ENCODE peak calls at places on chromosomes 2 and 18, in six cellular contexts. One of them, this sample, is unnamed.

GRCh38 chr2:200593905-200594304 is 8.1 kb downstream of the AOX1 start:
- DNase-seq in effector memory CD8-positive, alpha-beta T cell: no peak
- DNase-seq in glomerular endothelial cell: no peak
- DNase-seq in CD4-positive, CD25-positive, alpha-beta regulatory T cell: no peak
- DNase-seq in GM12892: no peak
- DNase-seq in activated gamma-delta T cell treated with Interleukin-2 at 50 U/mL for 16 hours: no peak
- DNase-seq in this sample: no peak

GRCh38 chr18:50662775-50663383 is 103.0 kb downstream of the MAPK4 start:
- DNase-seq in effector memory CD8-positive, alpha-beta T cell: no peak
- DNase-seq in glomerular endothelial cell: no peak
- DNase-seq in CD4-positive, CD25-positive, alpha-beta regulatory T cell: no peak
- DNase-seq in GM12892: no peak
- DNase-seq in activated gamma-delta T cell treated with Interleukin-2 at 50 U/mL for 16 hours: no peak
- DNase-seq in this sample: no peak

GRCh38 chr2:203662963-203663362 is 43.5 kb upstream of the CD28 start:
- DNase-seq in effector memory CD8-positive, alpha-beta T cell: no peak
- DNase-seq in glomerular endothelial cell: no peak
- DNase-seq in CD4-positive, CD25-positive, alpha-beta regulatory T cell: no peak
- DNase-seq in GM12892: no peak
- DNase-seq in activated gamma-delta T cell treated with Interleukin-2 at 50 U/mL for 16 hours: no peak
- DNase-seq in this sample: no peak

GRCh38 chr2:200466703-200467418 is 43.0 kb downstream of the KCTD18 start:
- DNase-seq in effector memory CD8-positive, alpha-beta T cell: peak; percentile 11
- DNase-seq in glomerular endothelial cell: no peak
- DNase-seq in CD4-positive, CD25-positive, alpha-beta regulatory T cell: peak; percentile 58
- DNase-seq in GM12892: no peak
- DNase-seq in activated gamma-delta T cell treated with Interleukin-2 at 50 U/mL for 16 hours: peak; percentile 13
- DNase-seq in this sample: no peak

GRCh38 chr2:11713815-11714214 is 32.6 kb upstream of the LPIN1 start:
- DNase-seq in effector memory CD8-positive, alpha-beta T cell: no peak
- DNase-seq in glomerular endothelial cell: no peak
- DNase-seq in CD4-positive, CD25-positive, alpha-beta regulatory T cell: no peak
- DNase-seq in GM12892: no peak
- DNase-seq in activated gamma-delta T cell treated with Interleukin-2 at 50 U/mL for 16 hours: no peak
- DNase-seq in this sample: no peak

GRCh38 chr2:126635281-126635680 is 20.7 kb upstream of the GYPC start:
- DNase-seq in effector memory CD8-positive, alpha-beta T cell: no peak
- DNase-seq in glomerular endothelial cell: no peak
- DNase-seq in CD4-positive, CD25-positive, alpha-beta regulatory T cell: no peak
- DNase-seq in GM12892: no peak
- DNase-seq in activated gamma-delta T cell treated with Interleukin-2 at 50 U/mL for 16 hours: no peak
- DNase-seq in this sample: no peak

GRCh38 chr2:24822049-24822706 is 29.0 kb downstream of the CENPO start:
- DNase-seq in effector memory CD8-positive, alpha-beta T cell: no peak
- DNase-seq in glomerular endothelial cell: no peak
- DNase-seq in CD4-positive, CD25-positive, alpha-beta regulatory T cell: no peak
- DNase-seq in GM12892: no peak
- DNase-seq in activated gamma-delta T cell treated with Interleukin-2 at 50 U/mL for 16 hours: no peak
- DNase-seq in this sample: no peak

GRCh38 chr2:43186679-43187374 is 39.6 kb downstream of the ZFP36L2 start:
- DNase-seq in effector memory CD8-positive, alpha-beta T cell: no peak
- DNase-seq in glomerular endothelial cell: no peak
- DNase-seq in CD4-positive, CD25-positive, alpha-beta regulatory T cell: no peak
- DNase-seq in GM12892: no peak
- DNase-seq in activated gamma-delta T cell treated with Interleukin-2 at 50 U/mL for 16 hours: no peak
- DNase-seq in this sample: no peak

GRCh38 chr2:233928594-233929351 is 11.6 kb downstream of the TRPM8 start:
- DNase-seq in effector memory CD8-positive, alpha-beta T cell: no peak
- DNase-seq in glomerular endothelial cell: no peak
- DNase-seq in CD4-positive, CD25-positive, alpha-beta regulatory T cell: no peak
- DNase-seq in GM12892: no peak
- DNase-seq in activated gamma-delta T cell treated with Interleukin-2 at 50 U/mL for 16 hours: no peak
- DNase-seq in this sample: no peak

GRCh38 chr2:150752229-150752628 is 264.8 kb upstream of the RND3 start:
- DNase-seq in effector memory CD8-positive, alpha-beta T cell: no peak
- DNase-seq in glomerular endothelial cell: no peak
- DNase-seq in CD4-positive, CD25-positive, alpha-beta regulatory T cell: no peak
- DNase-seq in GM12892: no peak
- DNase-seq in activated gamma-delta T cell treated with Interleukin-2 at 50 U/mL for 16 hours: no peak
- DNase-seq in this sample: no peak

GRCh38 chr2:219469186-219469724 is 29.4 kb upstream of the GMPPA start:
- DNase-seq in effector memory CD8-positive, alpha-beta T cell: no peak
- DNase-seq in glomerular endothelial cell: no peak
- DNase-seq in CD4-positive, CD25-positive, alpha-beta regulatory T cell: no peak
- DNase-seq in GM12892: no peak
- DNase-seq in activated gamma-delta T cell treated with Interleukin-2 at 50 U/mL for 16 hours: no peak
- DNase-seq in this sample: no peak

GRCh38 chr2:232652505-232652851 is 19.1 kb downstream of the EFHD1 start:
- DNase-seq in effector memory CD8-positive, alpha-beta T cell: no peak
- DNase-seq in glomerular endothelial cell: no peak
- DNase-seq in CD4-positive, CD25-positive, alpha-beta regulatory T cell: no peak
- DNase-seq in GM12892: no peak
- DNase-seq in activated gamma-delta T cell treated with Interleukin-2 at 50 U/mL for 16 hours: no peak
- DNase-seq in this sample: no peak

GRCh38 chr2:151637284-151637781 is 96.9 kb downstream of the NEB start:
- DNase-seq in effector memory CD8-positive, alpha-beta T cell: peak; percentile 61
- DNase-seq in glomerular endothelial cell: no peak
- DNase-seq in CD4-positive, CD25-positive, alpha-beta regulatory T cell: peak; percentile 70
- DNase-seq in GM12892: no peak
- DNase-seq in activated gamma-delta T cell treated with Interleukin-2 at 50 U/mL for 16 hours: peak; percentile 61
- DNase-seq in this sample: no peak

GRCh38 chr2:181780159-181781081 is 100.1 kb upstream of the NEUROD1 start:
- DNase-seq in effector memory CD8-positive, alpha-beta T cell: no peak
- DNase-seq in glomerular endothelial cell: no peak
- DNase-seq in CD4-positive, CD25-positive, alpha-beta regulatory T cell: no peak
- DNase-seq in GM12892: no peak
- DNase-seq in activated gamma-delta T cell treated with Interleukin-2 at 50 U/mL for 16 hours: no peak
- DNase-seq in this sample: peak; percentile 93

GRCh38 chr2:216568563-216568962 is 64.7 kb upstream of the IGFBP2 start:
- DNase-seq in effector memory CD8-positive, alpha-beta T cell: no peak
- DNase-seq in glomerular endothelial cell: no peak
- DNase-seq in CD4-positive, CD25-positive, alpha-beta regulatory T cell: no peak
- DNase-seq in GM12892: no peak
- DNase-seq in activated gamma-delta T cell treated with Interleukin-2 at 50 U/mL for 16 hours: no peak
- DNase-seq in this sample: no peak

GRCh38 chr2:227826019-227826521 is 12.4 kb downstream of the CCL20 start:
- DNase-seq in effector memory CD8-positive, alpha-beta T cell: peak; percentile 35
- DNase-seq in glomerular endothelial cell: no peak
- DNase-seq in CD4-positive, CD25-positive, alpha-beta regulatory T cell: peak; percentile 39
- DNase-seq in GM12892: no peak
- DNase-seq in activated gamma-delta T cell treated with Interleukin-2 at 50 U/mL for 16 hours: no peak
- DNase-seq in this sample: no peak

This sample was measured in SK-N-MC.